ENCODE peak calls at places on chromosomes 13 and 19, in eight cellular contexts. One of them, this sample, is unnamed.

GRCh38 chr19:3670258-3670795 is 29.9 kb downstream of the PIP5K1C start:
- DNase-seq in upper lobe of right lung: no peak
- DNase-seq in psoas muscle: peak; percentile 87
- DNase-seq in AG09309: peak; percentile 38
- DNase-seq in HCT116: no peak
- DNase-seq in tibial nerve: peak; percentile 81
- DNase-seq in cardiac fibroblast: peak; percentile 97
- DNase-seq in stomach: peak; percentile 31
- DNase-seq in this sample: peak; percentile 79

GRCh38 chr19:7751157-7751783 is 3.9 kb upstream of the CD209 start:
- DNase-seq in psoas muscle: no peak
- DNase-seq in AG09309: no peak
- DNase-seq in HCT116: no peak
- DNase-seq in tibial nerve: no peak
- DNase-seq in upper lobe of right lung: no peak
- DNase-seq in stomach: no peak
- DNase-seq in cardiac fibroblast: peak; percentile 65
- DNase-seq in this sample: no peak

GRCh38 chr19:55132453-55133129 is 15.2 kb upstream of the PPP1R12C start:
- DNase-seq in HCT116: no peak
- DNase-seq in stomach: no peak
- DNase-seq in upper lobe of right lung: no peak
- DNase-seq in AG09309: no peak
- DNase-seq in cardiac fibroblast: no peak
- DNase-seq in tibial nerve: no peak
- DNase-seq in psoas muscle: peak; percentile 40
- DNase-seq in this sample: no peak

GRCh38 chr13:51435002-51435578 is 17.7 kb downstream of the INTS6 start:
- DNase-seq in psoas muscle: no peak
- DNase-seq in cardiac fibroblast: peak; percentile 60
- DNase-seq in HCT116: no peak
- DNase-seq in upper lobe of right lung: no peak
- DNase-seq in AG09309: no peak
- DNase-seq in tibial nerve: no peak
- DNase-seq in stomach: no peak
- DNase-seq in this sample: no peak

GRCh38 chr19:11446652-11447301 is 11.3 kb downstream of the PRKCSH start:
- DNase-seq in tibial nerve: no peak
- DNase-seq in psoas muscle: peak; percentile 80
- DNase-seq in AG09309: no peak
- DNase-seq in upper lobe of right lung: peak; percentile 82
- DNase-seq in cardiac fibroblast: peak; percentile 41
- DNase-seq in HCT116: no peak
- DNase-seq in stomach: peak; percentile 63
- DNase-seq in this sample: no peak

GRCh38 chr19:6271251-6271650 is 8.5 kb downstream of the MLLT1 start:
- DNase-seq in tibial nerve: no peak
- DNase-seq in cardiac fibroblast: peak; percentile 42
- DNase-seq in HCT116: no peak
- DNase-seq in AG09309: no peak
- DNase-seq in upper lobe of right lung: no peak
- DNase-seq in psoas muscle: no peak
- DNase-seq in stomach: no peak
- DNase-seq in this sample: no peak

GRCh38 chr13:48660356-48661076 is 6.8 kb downstream of the CYSLTR2 start:
- DNase-seq in tibial nerve: no peak
- DNase-seq in psoas muscle: no peak
- DNase-seq in stomach: no peak
- DNase-seq in HCT116: no peak
- DNase-seq in upper lobe of right lung: no peak
- DNase-seq in AG09309: no peak
- DNase-seq in cardiac fibroblast: no peak
- DNase-seq in this sample: no peak

GRCh38 chr19:56261145-56261544 is 11.4 kb upstream of the EDDM13 start:
- DNase-seq in AG09309: no peak
- DNase-seq in cardiac fibroblast: no peak
- DNase-seq in upper lobe of right lung: no peak
- DNase-seq in HCT116: no peak
- DNase-seq in stomach: no peak
- DNase-seq in psoas muscle: no peak
- DNase-seq in tibial nerve: no peak
- DNase-seq in this sample: no peak

GRCh38 chr19:40827386-40828247 is 22.6 kb downstream of the CYP2A6 start:
- DNase-seq in psoas muscle: no peak
- DNase-seq in upper lobe of right lung: no peak
- DNase-seq in tibial nerve: no peak
- DNase-seq in stomach: peak; percentile 23
- DNase-seq in HCT116: no peak
- DNase-seq in cardiac fibroblast: no peak
- DNase-seq in AG09309: no peak
- DNase-seq in this sample: no peak

GRCh38 chr19:4229179-4229931 is at the start of gene EBI3:
- DNase-seq in AG09309: no peak
- DNase-seq in psoas muscle: no peak
- DNase-seq in HCT116: no peak
- DNase-seq in tibial nerve: no peak
- DNase-seq in stomach: no peak
- DNase-seq in cardiac fibroblast: peak; percentile 61
- DNase-seq in upper lobe of right lung: no peak
- DNase-seq in this sample: peak; percentile 26

GRCh38 chr13:49641810-49642291 is 13.5 kb downstream of the ARL11 start:
- DNase-seq in tibial nerve: peak; percentile 19
- DNase-seq in AG09309: peak; percentile 81
- DNase-seq in upper lobe of right lung: peak; percentile 85
- DNase-seq in cardiac fibroblast: peak; percentile 96
- DNase-seq in stomach: no peak
- DNase-seq in psoas muscle: peak; percentile 61
- DNase-seq in HCT116: no peak
- DNase-seq in this sample: peak; percentile 47

GRCh38 chr19:13958043-13958442 is 5.7 kb downstream of the DCAF15 start:
- DNase-seq in stomach: no peak
- DNase-seq in cardiac fibroblast: no peak
- DNase-seq in HCT116: no peak
- DNase-seq in upper lobe of right lung: no peak
- DNase-seq in AG09309: no peak
- DNase-seq in tibial nerve: no peak
- DNase-seq in psoas muscle: no peak
- DNase-seq in this sample: no peak
- H3K4me3 ChIP-seq in stomach: no peak overlapping the region
- H3K4me3 ChIP-seq in cardiac fibroblast: no peak overlapping the region
- H3K4me3 ChIP-seq in HCT116: no peak overlapping the region
- H3K4me3 ChIP-seq in upper lobe of right lung: no peak overlapping the region
- H3K4me3 ChIP-seq in AG09309: no peak overlapping the region
- H3K4me3 ChIP-seq in tibial nerve: no peak overlapping the region
- H3K4me3 ChIP-seq in psoas muscle: no peak overlapping the region
- H3K4me3 ChIP-seq in this sample: no peak overlapping the region

GRCh38 chr13:97962887-97963286 is 9.4 kb downstream of the IPO5 start:
- DNase-seq in HCT116: no peak
- DNase-seq in cardiac fibroblast: no peak
- DNase-seq in upper lobe of right lung: no peak
- DNase-seq in tibial nerve: no peak
- DNase-seq in psoas muscle: no peak
- DNase-seq in stomach: no peak
- DNase-seq in AG09309: no peak
- DNase-seq in this sample: no peak

GRCh38 chr13:97971519-97971918 is 18.0 kb downstream of the IPO5 start:
- DNase-seq in AG09309: no peak
- DNase-seq in psoas muscle: no peak
- DNase-seq in HCT116: no peak
- DNase-seq in cardiac fibroblast: no peak
- DNase-seq in upper lobe of right lung: no peak
- DNase-seq in tibial nerve: no peak
- DNase-seq in stomach: no peak
- DNase-seq in this sample: no peak

GRCh38 chr13:97967948-97968347 is 14.5 kb downstream of the IPO5 start:
- DNase-seq in upper lobe of right lung: no peak
- DNase-seq in psoas muscle: no peak
- DNase-seq in stomach: peak; percentile 42
- DNase-seq in HCT116: no peak
- DNase-seq in tibial nerve: no peak
- DNase-seq in cardiac fibroblast: peak; percentile 56
- DNase-seq in AG09309: no peak
- DNase-seq in this sample: no peak

DNA sequence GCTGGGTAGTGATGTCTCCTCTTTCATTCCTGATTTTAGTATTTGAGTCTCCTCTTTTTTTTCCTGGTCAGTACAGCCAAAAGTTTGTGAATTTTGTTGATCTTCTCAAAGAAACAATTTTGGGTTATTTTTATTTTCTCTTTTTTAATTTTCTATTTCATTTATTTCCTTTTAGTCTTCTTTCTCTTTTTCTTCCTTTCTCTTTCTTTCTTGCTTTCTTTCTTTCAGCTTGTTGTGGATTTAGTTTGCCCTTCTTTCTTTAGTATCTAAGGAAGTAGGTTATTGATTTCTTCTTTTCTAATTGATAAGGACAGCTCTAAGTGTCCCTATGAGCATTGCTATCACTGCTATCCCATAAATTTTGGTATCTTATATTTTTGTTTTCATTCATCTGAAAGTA is 13.8 kb downstream of the IPO5 start:
- DNase-seq in upper lobe of right lung: no peak
- DNase-seq in psoas muscle: no peak
- DNase-seq in cardiac fibroblast: no peak
- DNase-seq in HCT116: no peak
- DNase-seq in tibial nerve: no peak
- DNase-seq in AG09309: no peak
- DNase-seq in stomach: no peak
- DNase-seq in this sample: no peak
- H3K4me3 ChIP-seq in upper lobe of right lung: no peak overlapping the region
- H3K4me3 ChIP-seq in psoas muscle: no peak overlapping the region
- H3K4me3 ChIP-seq in cardiac fibroblast: no peak overlapping the region
- H3K4me3 ChIP-seq in HCT116: no peak overlapping the region
- H3K4me3 ChIP-seq in tibial nerve: no peak overlapping the region
- H3K4me3 ChIP-seq in AG09309: no peak overlapping the region
- H3K4me3 ChIP-seq in stomach: no peak overlapping the region
- H3K4me3 ChIP-seq in this sample: no peak overlapping the region

GRCh38 chr13:90413548-90413947 is 933.9 kb upstream of the MIR17HG start:
- DNase-seq in upper lobe of right lung: no peak
- DNase-seq in psoas muscle: no peak
- DNase-seq in AG09309: no peak
- DNase-seq in HCT116: no peak
- DNase-seq in cardiac fibroblast: no peak
- DNase-seq in stomach: no peak
- DNase-seq in tibial nerve: no peak
- DNase-seq in this sample: no peak
- H3K4me3 ChIP-seq in upper lobe of right lung: no peak overlapping the region
- H3K4me3 ChIP-seq in psoas muscle: no peak overlapping the region
- H3K4me3 ChIP-seq in AG09309: no peak overlapping the region
- H3K4me3 ChIP-seq in HCT116: no peak overlapping the region
- H3K4me3 ChIP-seq in cardiac fibroblast: no peak overlapping the region
- H3K4me3 ChIP-seq in stomach: no peak overlapping the region
- H3K4me3 ChIP-seq in tibial nerve: no peak overlapping the region
- H3K4me3 ChIP-seq in this sample: no peak overlapping the region

GRCh38 chr19:16326401-16327130 is 1.9 kb downstream of the KLF2 start:
- DNase-seq in tibial nerve: no peak
- DNase-seq in HCT116: no peak
- DNase-seq in AG09309: no peak
- DNase-seq in psoas muscle: peak; percentile 66
- DNase-seq in cardiac fibroblast: peak; percentile 45
- DNase-seq in upper lobe of right lung: peak; percentile 68
- DNase-seq in stomach: no peak
- DNase-seq in this sample: no peak
- H3K4me3 ChIP-seq in tibial nerve: peak overlapping the region; percentile 61
- H3K4me3 ChIP-seq in HCT116: peak overlapping the region; percentile 51
- H3K4me3 ChIP-seq in AG09309: peak overlapping the region; percentile 89
- H3K4me3 ChIP-seq in psoas muscle: peak overlapping the region; percentile 80
- H3K4me3 ChIP-seq in cardiac fibroblast: peak overlapping the region; percentile 82
- H3K4me3 ChIP-seq in upper lobe of right lung: peak overlapping the region; percentile 71
- H3K4me3 ChIP-seq in stomach: peak overlapping the region; percentile 89
- H3K4me3 ChIP-seq in this sample: peak overlapping the region; percentile 40

GRCh38 chr19:2394054-2394668 is 33.2 kb downstream of the TIMM13 start:
- DNase-seq in tibial nerve: no peak
- DNase-seq in HCT116: no peak
- DNase-seq in cardiac fibroblast: no peak
- DNase-seq in stomach: no peak
- DNase-seq in upper lobe of right lung: no peak
- DNase-seq in psoas muscle: no peak
- DNase-seq in AG09309: no peak
- DNase-seq in this sample: no peak

GRCh38 chr19:2392366-2392765 is 32.3 kb downstream of the TMPRSS9 start:
- DNase-seq in AG09309: no peak
- DNase-seq in upper lobe of right lung: no peak
- DNase-seq in HCT116: no peak
- DNase-seq in psoas muscle: no peak
- DNase-seq in cardiac fibroblast: no peak
- DNase-seq in tibial nerve: no peak
- DNase-seq in stomach: no peak
- DNase-seq in this sample: no peak

GRCh38 chr19:2394669-2395292 is 32.6 kb downstream of the TIMM13 start:
- DNase-seq in cardiac fibroblast: no peak
- DNase-seq in AG09309: no peak
- DNase-seq in psoas muscle: no peak
- DNase-seq in HCT116: no peak
- DNase-seq in stomach: no peak
- DNase-seq in tibial nerve: no peak
- DNase-seq in upper lobe of right lung: no peak
- DNase-seq in this sample: no peak

GRCh38 chr19:2389594-2389993 is 29.5 kb downstream of the TMPRSS9 start:
- DNase-seq in tibial nerve: no peak
- DNase-seq in cardiac fibroblast: no peak
- DNase-seq in stomach: no peak
- DNase-seq in HCT116: no peak
- DNase-seq in psoas muscle: no peak
- DNase-seq in upper lobe of right lung: no peak
- DNase-seq in AG09309: no peak
- DNase-seq in this sample: no peak

DNA sequence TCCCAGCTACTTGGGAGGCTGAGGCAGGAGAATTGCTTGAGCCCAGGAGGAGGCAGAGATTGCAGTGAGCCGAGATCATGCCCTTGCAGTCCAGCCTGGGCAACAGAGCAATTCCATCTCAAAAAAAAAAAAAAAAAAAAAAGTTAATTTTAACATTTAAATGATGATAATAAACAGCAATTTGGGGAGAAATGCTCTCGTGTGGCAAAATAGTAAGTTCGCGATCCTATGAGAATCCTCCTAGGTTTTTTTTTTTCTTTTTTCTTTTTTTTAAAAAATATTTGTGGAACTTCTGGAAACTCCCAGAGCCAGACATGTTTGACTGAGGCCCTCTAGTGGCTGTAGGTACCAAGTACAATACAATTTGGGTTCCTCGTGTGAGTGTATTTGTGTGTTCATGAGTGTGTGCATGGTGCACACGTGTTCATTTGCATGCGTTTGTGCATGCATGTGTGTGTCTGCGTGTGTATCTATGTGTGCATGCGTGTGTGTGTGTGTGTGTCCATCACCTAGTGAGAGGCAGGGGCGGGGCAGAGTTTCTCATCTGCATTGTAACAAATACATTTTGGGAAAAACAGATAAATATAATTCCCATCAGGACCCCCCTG is 31.2 kb downstream of the TMPRSS9 start:
- DNase-seq in cardiac fibroblast: peak; percentile 87
- DNase-seq in upper lobe of right lung: no peak
- DNase-seq in tibial nerve: peak; percentile 23
- DNase-seq in psoas muscle: no peak
- DNase-seq in AG09309: no peak
- DNase-seq in HCT116: peak; percentile 66
- DNase-seq in stomach: peak; percentile 32
- DNase-seq in this sample: peak; percentile 27
- H3K4me3 ChIP-seq in cardiac fibroblast: no peak overlapping the region
- H3K4me3 ChIP-seq in upper lobe of right lung: no peak overlapping the region
- H3K4me3 ChIP-seq in tibial nerve: no peak overlapping the region
- H3K4me3 ChIP-seq in psoas muscle: no peak overlapping the region
- H3K4me3 ChIP-seq in AG09309: no peak overlapping the region
- H3K4me3 ChIP-seq in HCT116: no peak overlapping the region
- H3K4me3 ChIP-seq in stomach: no peak overlapping the region
- H3K4me3 ChIP-seq in this sample: no peak overlapping the region